ENCODE peak calls at places on chromosomes 13 and 19, in six cellular contexts. Z is IMR-90; K is lower lobe of right lung; D is colonic mucosa; J is CD8-positive, alpha-beta memory T cell; L is BE2C. W is an unnamed sample.

GRCh38 chr19:12867120-12868099 is 13.8 kb downstream of the DNASE2 start:
- DNase-seq in D (peak; percentile 71), K (peak; percentile 75), J (peak; percentile 65), L (no peak), Z (peak; percentile 43), W (peak; percentile 54)

GRCh38 chr13:73200432-73200831 is 141.6 kb downstream of the KLF5 start:
- DNase-seq in J (no peak), K (no peak), Z (peak; percentile 49), L (no peak), D (no peak), W (no peak)

GRCh38 chr13:42355118-42355840 is 83.3 kb downstream of the AKAP11 start:
- DNase-seq in K (no peak), L (no peak), Z (no peak), D (no peak), J (peak; percentile 71), W (no peak)

GRCh38 chr19:40661616-40662015 is 28.8 kb downstream of the NUMBL start:
- DNase-seq in J (no peak), Z (no peak), D (no peak), L (no peak), K (no peak), W (no peak)

GRCh38 chr13:33937373-33938087 is 119.6 kb downstream of the RFC3 start:
- DNase-seq in K (no peak), D (no peak), Z (no peak), J (no peak), L (no peak), W (no peak)

GRCh38 chr19:35642312-35642711 is 767 bp downstream of the ETV2 start:
- DNase-seq in K (no peak), D (no peak), Z (no peak), J (no peak), L (no peak), W (no peak)

GRCh38 chr13:46369506-46370268 is 17.4 kb downstream of the RUBCNL start:
- DNase-seq in L (no peak), J (no peak), K (no peak), Z (peak; percentile 68), D (no peak), W (no peak)

GRCh38 chr19:39104104-39104708 is 20.0 kb downstream of the ACP7 start:
- DNase-seq in Z (no peak), L (no peak), K (no peak), D (no peak), J (no peak), W (no peak)

GRCh38 chr13:49858183-49858856 is 65.8 kb upstream of the KPNA3 start:
- DNase-seq in K (no peak), J (no peak), L (no peak), Z (peak; percentile 99), D (no peak), W (no peak)

GRCh38 chr13:28136916-28137315 is 1.4 kb upstream of the PAN3 start:
- DNase-seq in J (no peak), D (no peak), K (no peak), Z (no peak), L (no peak), W (no peak)

GRCh38 chr13:77316430-77316829 is 10.5 kb downstream of the MYCBP2 start:
- DNase-seq in L (no peak), K (no peak), D (no peak), J (no peak), Z (no peak), W (no peak)

GRCh38 chr13:48890386-48890785 is 85.3 kb upstream of the FNDC3A start:
- DNase-seq in L (no peak), J (no peak), K (no peak), D (no peak), Z (no peak), W (no peak)

GRCh38 chr19:16394111-16394510 is 69.5 kb downstream of the KLF2 start:
- DNase-seq in J (no peak), Z (no peak), L (no peak), D (no peak), K (no peak), W (no peak)

GRCh38 chr19:6415592-6416190 is 8.9 kb downstream of the KHSRP start:
- DNase-seq in J (no peak), Z (no peak), D (no peak), L (no peak), K (no peak), W (no peak)

GRCh38 chr19:23365222-23365621 is 30.0 kb downstream of the ZNF91 start:
- DNase-seq in Z (no peak), D (no peak), J (no peak), L (no peak), K (no peak), W (no peak)

GRCh38 chr19:23366437-23366836 is 28.8 kb downstream of the ZNF91 start:
- DNase-seq in D (no peak), K (no peak), L (no peak), Z (no peak), J (no peak), W (no peak)
- H3K9me3 ChIP-seq in D (peaks cover 11% of the 10 kb centered on the region), K (peaks cover 90% of the 10 kb centered on the region), L (peaks cover 3% of the 10 kb centered on the region), Z (peaks cover 56% of the 10 kb centered on the region), J (peaks cover 39% of the 10 kb centered on the region), W (peaks cover 53% of the 10 kb centered on the region)

DNA sequence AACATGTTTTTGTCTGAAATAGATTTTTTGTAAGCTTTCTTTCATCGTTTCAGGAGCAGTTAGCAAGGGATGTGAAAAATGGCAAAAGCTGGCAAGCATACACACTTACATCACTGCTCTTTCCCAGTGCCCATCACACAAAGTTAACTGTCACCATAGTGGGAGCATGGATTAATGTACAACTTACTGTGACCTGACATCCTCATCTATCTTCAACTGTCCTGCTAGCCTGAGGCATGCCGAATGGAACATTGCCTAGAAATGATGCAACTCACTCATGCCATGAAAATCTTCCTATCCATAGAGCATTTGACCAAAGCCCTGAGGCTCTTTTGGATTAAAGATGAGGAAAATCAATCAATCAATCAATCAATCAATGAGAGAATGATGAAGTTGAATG is 491.7 kb upstream of the SLC10A2 start:
- DNase-seq in L (peak; percentile 8), D (no peak), K (no peak), Z (no peak), J (no peak), W (no peak)
- H3K9me3 ChIP-seq in L (no peaks in the 10 kb centered on the region), D (no peaks in the 10 kb centered on the region), K (no peaks in the 10 kb centered on the region), Z (peaks cover 2% of the 10 kb centered on the region), J (no peaks in the 10 kb centered on the region), W (no peaks in the 10 kb centered on the region)

GRCh38 chr19:11626252-11626651 is 29.0 kb downstream of the ZNF627 start:
- DNase-seq in L (no peak), Z (no peak), J (no peak), K (peak; percentile 47), D (no peak), W (no peak)
- H3K9me3 ChIP-seq in L (no peaks in the 10 kb centered on the region), Z (peaks cover 2% of the 10 kb centered on the region), J (no peaks in the 10 kb centered on the region), K (no peaks in the 10 kb centered on the region), D (no peaks in the 10 kb centered on the region), W (no peaks in the 10 kb centered on the region)

GRCh38 chr19:52554216-52554971 is 15.7 kb upstream of the ZNF701 start:
- DNase-seq in J (no peak), D (no peak), Z (no peak), K (no peak), L (no peak), W (no peak)

GRCh38 chr19:52557231-52557995 is 12.7 kb upstream of the ZNF701 start:
- DNase-seq in J (no peak), L (no peak), Z (no peak), D (no peak), K (no peak), W (no peak)
- H3K9me3 ChIP-seq in J (peaks cover 58% of the 10 kb centered on the region), L (peaks cover 3% of the 10 kb centered on the region), Z (peaks cover 70% of the 10 kb centered on the region), D (peaks cover 23% of the 10 kb centered on the region), K (peaks cover 92% of the 10 kb centered on the region), W (peaks cover 54% of the 10 kb centered on the region)

W was measured in T-helper 17 cell.